ENCODE peak calls at places on chromosome 12, in ten cellular contexts. One of them, this sample, is unnamed.

GRCh38 chr12:86186449-86186848 is 69.7 kb downstream of the MGAT4C start:
- DNase-seq in iris pigment epithelial cell: peak; percentile 0
- DNase-seq in fibroblast of gingiva: no peak
- DNase-seq in adrenal gland: no peak
- DNase-seq in left colon: no peak
- DNase-seq in activated T-cell treated with anti-CD3 and anti-CD28 coated beads for 24 hours: no peak
- DNase-seq in NCI-H748 treated with DMSO at 0.1 percent for 48 hours: no peak
- DNase-seq in activated CD4-positive, alpha-beta T cell treated with anti-CD3 and anti-CD28 coated beads for 48 hours: no peak
- DNase-seq in cardiac fibroblast: peak; percentile 5
- DNase-seq in T-helper 1 cell: no peak
- DNase-seq in this sample: no peak

GRCh38 chr12:19402211-19402610 is 37.1 kb upstream of the AEBP2 start:
- DNase-seq in iris pigment epithelial cell: no peak
- DNase-seq in fibroblast of gingiva: no peak
- DNase-seq in adrenal gland: no peak
- DNase-seq in left colon: no peak
- DNase-seq in activated T-cell treated with anti-CD3 and anti-CD28 coated beads for 24 hours: no peak
- DNase-seq in NCI-H748 treated with DMSO at 0.1 percent for 48 hours: no peak
- DNase-seq in activated CD4-positive, alpha-beta T cell treated with anti-CD3 and anti-CD28 coated beads for 48 hours: no peak
- DNase-seq in cardiac fibroblast: no peak
- DNase-seq in T-helper 1 cell: no peak
- DNase-seq in this sample: no peak

GRCh38 chr12:110073049-110073831 is 24.9 kb upstream of the C12orf76 start:
- DNase-seq in iris pigment epithelial cell: peak; percentile 12
- DNase-seq in fibroblast of gingiva: no peak
- DNase-seq in adrenal gland: peak; percentile 68
- DNase-seq in left colon: peak; percentile 18
- DNase-seq in activated T-cell treated with anti-CD3 and anti-CD28 coated beads for 24 hours: peak; percentile 7
- DNase-seq in NCI-H748 treated with DMSO at 0.1 percent for 48 hours: peak; percentile 40
- DNase-seq in activated CD4-positive, alpha-beta T cell treated with anti-CD3 and anti-CD28 coated beads for 48 hours: peak; percentile 59
- DNase-seq in cardiac fibroblast: no peak
- DNase-seq in T-helper 1 cell: no peak
- DNase-seq in this sample: no peak

GRCh38 chr12:422526-422925 is 21.1 kb downstream of the CCDC77 start:
- DNase-seq in iris pigment epithelial cell: no peak
- DNase-seq in fibroblast of gingiva: no peak
- DNase-seq in adrenal gland: no peak
- DNase-seq in left colon: no peak
- DNase-seq in activated T-cell treated with anti-CD3 and anti-CD28 coated beads for 24 hours: no peak
- DNase-seq in NCI-H748 treated with DMSO at 0.1 percent for 48 hours: no peak
- DNase-seq in activated CD4-positive, alpha-beta T cell treated with anti-CD3 and anti-CD28 coated beads for 48 hours: no peak
- DNase-seq in cardiac fibroblast: no peak
- DNase-seq in T-helper 1 cell: no peak
- DNase-seq in this sample: no peak

GRCh38 chr12:124425667-124426066 is 130.8 kb downstream of the RFLNA start:
- DNase-seq in iris pigment epithelial cell: no peak
- DNase-seq in fibroblast of gingiva: no peak
- DNase-seq in adrenal gland: no peak
- DNase-seq in left colon: no peak
- DNase-seq in activated T-cell treated with anti-CD3 and anti-CD28 coated beads for 24 hours: no peak
- DNase-seq in NCI-H748 treated with DMSO at 0.1 percent for 48 hours: no peak
- DNase-seq in activated CD4-positive, alpha-beta T cell treated with anti-CD3 and anti-CD28 coated beads for 48 hours: no peak
- DNase-seq in cardiac fibroblast: no peak
- DNase-seq in T-helper 1 cell: no peak
- DNase-seq in this sample: no peak

GRCh38 chr12:124294686-124295315 is at the start of gene RFLNA:
- DNase-seq in iris pigment epithelial cell: no peak
- DNase-seq in fibroblast of gingiva: no peak
- DNase-seq in adrenal gland: no peak
- DNase-seq in left colon: peak; percentile 67
- DNase-seq in activated T-cell treated with anti-CD3 and anti-CD28 coated beads for 24 hours: no peak
- DNase-seq in NCI-H748 treated with DMSO at 0.1 percent for 48 hours: no peak
- DNase-seq in activated CD4-positive, alpha-beta T cell treated with anti-CD3 and anti-CD28 coated beads for 48 hours: no peak
- DNase-seq in cardiac fibroblast: peak; percentile 41
- DNase-seq in T-helper 1 cell: no peak
- DNase-seq in this sample: peak; percentile 12

GRCh38 chr12:121033625-121034349 is 5.3 kb downstream of the OASL start:
- DNase-seq in iris pigment epithelial cell: peak; percentile 34
- DNase-seq in fibroblast of gingiva: peak; percentile 68
- DNase-seq in adrenal gland: no peak
- DNase-seq in left colon: no peak
- DNase-seq in activated T-cell treated with anti-CD3 and anti-CD28 coated beads for 24 hours: peak; percentile 45
- DNase-seq in NCI-H748 treated with DMSO at 0.1 percent for 48 hours: no peak
- DNase-seq in activated CD4-positive, alpha-beta T cell treated with anti-CD3 and anti-CD28 coated beads for 48 hours: peak; percentile 74
- DNase-seq in cardiac fibroblast: peak; percentile 43
- DNase-seq in T-helper 1 cell: no peak
- DNase-seq in this sample: no peak

GRCh38 chr12:132710062-132710421 is 600 bp upstream of the PGAM5 start:
- DNase-seq in iris pigment epithelial cell: no peak
- DNase-seq in fibroblast of gingiva: no peak
- DNase-seq in adrenal gland: no peak
- DNase-seq in left colon: no peak
- DNase-seq in activated T-cell treated with anti-CD3 and anti-CD28 coated beads for 24 hours: no peak
- DNase-seq in NCI-H748 treated with DMSO at 0.1 percent for 48 hours: no peak
- DNase-seq in activated CD4-positive, alpha-beta T cell treated with anti-CD3 and anti-CD28 coated beads for 48 hours: no peak
- DNase-seq in cardiac fibroblast: no peak
- DNase-seq in T-helper 1 cell: no peak
- DNase-seq in this sample: no peak

GRCh38 chr12:6697584-6698351 is 2.8 kb downstream of the PIANP start:
- DNase-seq in iris pigment epithelial cell: peak; percentile 59
- DNase-seq in fibroblast of gingiva: peak; percentile 35
- DNase-seq in adrenal gland: peak; percentile 73
- DNase-seq in left colon: peak; percentile 48
- DNase-seq in activated T-cell treated with anti-CD3 and anti-CD28 coated beads for 24 hours: no peak
- DNase-seq in NCI-H748 treated with DMSO at 0.1 percent for 48 hours: no peak
- DNase-seq in activated CD4-positive, alpha-beta T cell treated with anti-CD3 and anti-CD28 coated beads for 48 hours: peak; percentile 27
- DNase-seq in cardiac fibroblast: peak; percentile 65
- DNase-seq in T-helper 1 cell: no peak
- DNase-seq in this sample: peak; percentile 68

GRCh38 chr12:106647793-106648514 is 65.2 kb downstream of the RFX4 start:
- DNase-seq in iris pigment epithelial cell: no peak
- DNase-seq in fibroblast of gingiva: no peak
- DNase-seq in adrenal gland: no peak
- DNase-seq in left colon: peak; percentile 16
- DNase-seq in activated T-cell treated with anti-CD3 and anti-CD28 coated beads for 24 hours: no peak
- DNase-seq in NCI-H748 treated with DMSO at 0.1 percent for 48 hours: no peak
- DNase-seq in activated CD4-positive, alpha-beta T cell treated with anti-CD3 and anti-CD28 coated beads for 48 hours: no peak
- DNase-seq in cardiac fibroblast: no peak
- DNase-seq in T-helper 1 cell: no peak
- DNase-seq in this sample: no peak